ENCODE peak calls at places on chromosomes 6 and 20, in four cellular contexts. R is cardiac muscle cell, G is GM23248, J is transverse colon. M is an unnamed sample.
A peak's percentile ranks its signal among the peaks of the same experiment; 100 is the strongest.

GRCh38 chr20:56710577-56711465 is 81.7 kb downstream of the TFAP2C start:
- DNase-seq in R (no peak), G (peak; percentile 83), J (no peak), M (no peak)

GRCh38 chr6:134551245-134551960 is 233.5 kb upstream of the SGK1 start:
- DNase-seq in R (no peak), G (peak; percentile 76), J (no peak), M (no peak)

GRCh38 chr6:21005816-21006553 is 471.7 kb downstream of the CDKAL1 start:
- DNase-seq in R (no peak), G (peak; percentile 93), J (no peak), M (peak; percentile 42)

GRCh38 chr6:44917430-44917829 is 410.7 kb upstream of the RUNX2 start:
- DNase-seq in R (no peak), G (no peak), J (no peak), M (no peak)

GRCh38 chr6:29529956-29530355 is 29.6 kb downstream of the UBD start:
- DNase-seq in R (no peak), G (no peak), J (no peak), M (no peak)

GRCh38 chr20:47295921-47296426 is 60.5 kb downstream of the ZMYND8 start:
- DNase-seq in R (no peak), G (no peak), J (no peak), M (no peak)

GRCh38 chr6:1463275-1463674 is 73.9 kb downstream of the FOXF2 start:
- DNase-seq in R (no peak), G (no peak), J (no peak), M (no peak)

GRCh38 chr6:125014157-125014957 is 52.1 kb downstream of the RNF217 start:
- DNase-seq in R (no peak), G (peak; percentile 56), J (no peak), M (no peak)

GRCh38 chr6:138404666-138405337 is 779 bp downstream of the HEBP2 start:
- DNase-seq in R (peak; percentile 19), G (peak; percentile 51), J (peak; percentile 44), M (no peak)

GRCh38 chr20:4120921-4121321 is 105.6 kb upstream of the RNF24 start:
- DNase-seq in R (no peak), G (no peak), J (no peak), M (no peak)

GRCh38 chr6:33815854-33816253 is 12.1 kb upstream of the MLN start:
- DNase-seq in R (peak; percentile 71), G (peak; percentile 29), J (no peak), M (peak; percentile 28)

GRCh38 chr20:20206788-20207187 is 154.5 kb downstream of the CFAP61 start:
- DNase-seq in R (no peak), G (no peak), J (no peak), M (peak; percentile 52)

GRCh38 chr20:53664121-53664520 is 70.5 kb upstream of the ZNF217 start:
- DNase-seq in R (no peak), G (peak; percentile 44), J (peak; percentile 41), M (no peak)

GRCh38 chr6:105196076-105196475 is 16.3 kb upstream of the POPDC3 start:
- DNase-seq in R (no peak), G (peak; percentile 42), J (no peak), M (no peak)

GRCh38 chr6:17851720-17852161 is 135.7 kb downstream of the KIF13A start:
- DNase-seq in R (no peak), G (peak; percentile 74), J (no peak), M (no peak)

GRCh38 chr6:137217801-137218472 is 1.2 kb downstream of the IFNGR1 start:
- DNase-seq in R (no peak), G (peak; percentile 81), J (peak; percentile 67), M (peak; percentile 62)

GRCh38 chr6:157449610-157450009 is 68.6 kb downstream of the ZDHHC14 start:
- DNase-seq in R (no peak), G (no peak), J (no peak), M (no peak)

GRCh38 chr20:44133424-44133823 is 53.6 kb downstream of the JPH2 start:
- DNase-seq in R (no peak), G (no peak), J (no peak), M (no peak)

GRCh38 chr6:15026832-15027231 is 219.0 kb upstream of the JARID2 start:
- DNase-seq in R (no peak), G (no peak), J (no peak), M (no peak)

GRCh38 chr6:79450984-79451383 is 86.2 kb downstream of the LCA5 start:
- DNase-seq in R (no peak), G (no peak), J (no peak), M (no peak)

GRCh38 chr6:5565976-5566375 is 304.7 kb downstream of the FARS2 start:
- DNase-seq in R (no peak), G (no peak), J (no peak), M (no peak)

GRCh38 chr6:129488313-129488712 is 221.7 kb downstream of the ARHGAP18 start:
- DNase-seq in R (no peak), G (no peak), J (no peak), M (no peak)

GRCh38 chr20:23234311-23235078 is 116.1 kb upstream of the NXT1 start:
- DNase-seq in R (no peak), G (peak; percentile 79), J (no peak), M (no peak)

GRCh38 chr6:17504005-17504404 is 96.1 kb upstream of the FAM8A1 start:
- DNase-seq in R (no peak), G (no peak), J (no peak), M (no peak)

GRCh38 chr20:58636983-58637421 is 14.1 kb upstream of the STX16 start:
- DNase-seq in R (no peak), G (no peak), J (no peak), M (no peak)

GRCh38 chr6:14921878-14922277 is 324.0 kb upstream of the JARID2 start:
- DNase-seq in R (no peak), G (no peak), J (no peak), M (no peak)

GRCh38 chr6:113855500-113856010 is 1.6 kb upstream of the MARCKS start:
- DNase-seq in R (peak; percentile 50), G (peak; percentile 62), J (peak; percentile 28), M (peak; percentile 57)

GRCh38 chr6:47651505-47651944 is 46.9 kb upstream of the ADGRF4 start:
- DNase-seq in R (no peak), G (peak; percentile 83), J (no peak), M (no peak)

GRCh38 chr20:23622839-23623343 is 14.9 kb downstream of the CST3 start:
- DNase-seq in R (no peak), G (peak; percentile 95), J (peak; percentile 68), M (peak; percentile 67)

GRCh38 chr6:21949211-21949801 is 347.5 kb downstream of the PRL start:
- DNase-seq in R (no peak), G (no peak), J (no peak), M (no peak)

GRCh38 chr6:135606392-135606791 is 108.9 kb upstream of the AHI1 start:
- DNase-seq in R (no peak), G (no peak), J (no peak), M (no peak)

GRCh38 chr20:20096421-20096820 is 44.1 kb downstream of the CFAP61 start:
- DNase-seq in R (no peak), G (peak; percentile 29), J (no peak), M (no peak)

GRCh38 chr6:51028271-51028670 is 209.6 kb downstream of the TFAP2B start:
- DNase-seq in R (no peak), G (no peak), J (no peak), M (no peak)

GRCh38 chr6:36829919-36830544 is 9.2 kb downstream of the CPNE5 start:
- DNase-seq in R (no peak), G (no peak), J (peak; percentile 58), M (no peak)

GRCh38 chr6:130997061-130997753 is 65.8 kb downstream of the EPB41L2 start:
- DNase-seq in R (peak; percentile 36), G (peak; percentile 31), J (no peak), M (no peak)

GRCh38 chr6:8219352-8219943 is 117.1 kb upstream of the EEF1E1 start:
- DNase-seq in R (peak; percentile 67), G (peak; percentile 70), J (peak; percentile 33), M (peak; percentile 54)

GRCh38 chr20:25984933-25985332 is 288.3 kb upstream of the ZNF337 start:
- DNase-seq in R (peak; percentile 19), G (peak; percentile 69), J (peak; percentile 26), M (no peak)

GRCh38 chr20:64160118-64160517 is 4.1 kb upstream of the MYT1 start:
- DNase-seq in R (no peak), G (no peak), J (no peak), M (no peak)
- H3K4me3 ChIP-seq in R (no peak overlapping the region), G (no peak overlapping the region), J (no peak overlapping the region), M (no peak overlapping the region)

GRCh38 chr6:106518748-106519147 is 110.5 kb downstream of the RTN4IP1 start:
- DNase-seq in R (no peak), G (no peak), J (no peak), M (peak; percentile 50)
- H3K4me3 ChIP-seq in R (no peak overlapping the region), G (peak overlapping the region; percentile 64), J (no peak overlapping the region), M (peak overlapping the region; percentile 89)

DNA sequence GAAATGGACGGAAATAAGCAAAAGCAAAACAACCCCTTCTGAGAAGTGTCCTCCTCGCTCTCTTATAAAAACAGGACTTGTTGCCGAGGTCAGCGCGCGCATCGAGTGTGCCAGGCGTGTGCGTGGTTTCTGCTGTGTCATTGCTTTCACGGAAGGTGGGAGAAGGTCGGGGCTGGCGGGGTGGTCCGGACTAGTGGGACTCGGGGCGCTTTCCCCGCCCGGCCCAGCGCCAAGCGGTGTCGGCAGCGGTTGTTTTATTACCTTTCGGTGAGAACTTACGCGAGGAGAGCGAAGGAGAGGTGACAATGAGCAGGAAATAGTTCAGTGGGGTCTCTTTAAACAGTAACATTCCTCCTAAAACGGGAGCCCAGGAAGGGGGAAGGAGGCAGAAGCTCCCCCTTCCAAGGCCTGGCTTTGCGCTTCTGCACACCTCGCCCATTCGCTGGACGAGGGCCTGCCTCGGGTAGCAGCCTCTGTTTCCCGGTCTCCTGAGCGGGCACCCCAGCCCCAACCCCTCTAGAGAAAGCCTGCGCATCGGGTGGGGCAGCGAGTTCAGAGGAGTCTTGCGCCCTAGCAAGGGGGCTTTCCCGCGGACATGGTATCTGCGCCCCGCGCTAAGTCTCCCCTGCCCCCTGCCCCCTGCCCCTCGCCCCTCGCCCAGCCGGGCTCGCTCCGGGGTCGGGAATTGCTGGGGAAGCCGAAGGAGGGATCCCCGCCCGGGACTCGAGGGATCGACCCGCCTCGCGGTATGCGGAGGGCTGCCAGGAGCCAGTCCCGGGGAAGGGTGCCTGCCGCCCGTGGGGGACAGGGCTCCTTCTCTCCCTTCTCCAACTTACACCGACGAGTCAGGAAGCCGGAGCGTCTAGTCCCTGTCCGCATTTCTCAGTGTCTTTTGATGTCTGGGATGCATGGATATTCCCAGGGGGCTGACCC is 1.2 kb upstream of the TBXT start:
- DNase-seq in R (no peak), G (no peak), J (no peak), M (peak; percentile 45)
- H3K4me3 ChIP-seq in R (peak overlapping the region; percentile 27), G (no peak overlapping the region), J (no peak overlapping the region), M (peak overlapping the region; percentile 65)

GRCh38 chr6:10591411-10592160 is 70.4 kb downstream of the GCNT2 start:
- DNase-seq in R (no peak), G (no peak), J (no peak), M (no peak)

GRCh38 chr6:10588562-10589428 is 67.6 kb downstream of the GCNT2 start:
- DNase-seq in R (no peak), G (no peak), J (no peak), M (no peak)

GRCh38 chr6:10587694-10588392 is 66.7 kb downstream of the GCNT2 start:
- DNase-seq in R (peak; percentile 75), G (no peak), J (no peak), M (peak; percentile 16)

GRCh38 chr6:10589983-10590382 is 68.8 kb downstream of the GCNT2 start:
- DNase-seq in R (no peak), G (no peak), J (no peak), M (no peak)

GRCh38 chr6:10589429-10589727 is 68.2 kb downstream of the GCNT2 start:
- DNase-seq in R (no peak), G (no peak), J (no peak), M (no peak)
- H3K4me3 ChIP-seq in R (no peak overlapping the region), G (no peak overlapping the region), J (no peak overlapping the region), M (no peak overlapping the region)